ENCODE peak calls at places on chromosomes 16 and 17, in seven cellular contexts. Z, E, W, I, O, Y and X are unnamed samples.
A peak's percentile ranks its signal among the peaks of the same experiment; 100 is the strongest.

GRCh38 chr16:81415757-81416156 is 28.9 kb upstream of the CMIP start:
- DNase-seq in Z (no peak), E (no peak), W (no peak), I (no peak), O (no peak), Y (no peak), X (peak; percentile 8)

GRCh38 chr16:53629151-53629550 is 74.5 kb downstream of the RPGRIP1L start:
- DNase-seq in Z (no peak), E (no peak), W (no peak), I (no peak), O (no peak), Y (no peak), X (no peak)

GRCh38 chr17:74796211-74796610 is 20.1 kb upstream of the NAT9 start:
- DNase-seq in Z (no peak), E (no peak), W (no peak), I (no peak), O (no peak), Y (no peak), X (no peak)

GRCh38 chr17:40974366-40974765 is 7.6 kb upstream of the KRT39 start:
- DNase-seq in Z (no peak), E (no peak), W (no peak), I (no peak), O (no peak), Y (no peak), X (no peak)

GRCh38 chr17:52537368-52537767 is 378.9 kb upstream of the CA10 start:
- DNase-seq in Z (no peak), E (no peak), W (no peak), I (no peak), O (no peak), Y (no peak), X (no peak)

GRCh38 chr16:22262460-22262859 is 34.7 kb upstream of the POLR3E start:
- DNase-seq in Z (no peak), E (no peak), W (no peak), I (no peak), O (no peak), Y (no peak), X (no peak)

GRCh38 chr17:63446218-63446980 is at the start of gene CYB561:
- DNase-seq in Z (no peak), E (no peak), W (peak; percentile 87), I (peak; percentile 52), O (peak; percentile 73), Y (peak; percentile 89), X (peak; percentile 71)

GRCh38 chr17:2903193-2903974 is 107.1 kb downstream of the RAP1GAP2 start:
- DNase-seq in Z (no peak), E (no peak), W (peak; percentile 61), I (no peak), O (no peak), Y (no peak), X (no peak)

GRCh38 chr17:1992541-1992940 is 32.6 kb downstream of the RTN4RL1 start:
- DNase-seq in Z (no peak), E (no peak), W (peak; percentile 89), I (no peak), O (no peak), Y (no peak), X (no peak)

GRCh38 chr17:47649972-47650524 is 329 bp downstream of the KPNB1 start:
- DNase-seq in Z (no peak), E (no peak), W (peak; percentile 54), I (no peak), O (peak; percentile 33), Y (no peak), X (no peak)

DNA sequence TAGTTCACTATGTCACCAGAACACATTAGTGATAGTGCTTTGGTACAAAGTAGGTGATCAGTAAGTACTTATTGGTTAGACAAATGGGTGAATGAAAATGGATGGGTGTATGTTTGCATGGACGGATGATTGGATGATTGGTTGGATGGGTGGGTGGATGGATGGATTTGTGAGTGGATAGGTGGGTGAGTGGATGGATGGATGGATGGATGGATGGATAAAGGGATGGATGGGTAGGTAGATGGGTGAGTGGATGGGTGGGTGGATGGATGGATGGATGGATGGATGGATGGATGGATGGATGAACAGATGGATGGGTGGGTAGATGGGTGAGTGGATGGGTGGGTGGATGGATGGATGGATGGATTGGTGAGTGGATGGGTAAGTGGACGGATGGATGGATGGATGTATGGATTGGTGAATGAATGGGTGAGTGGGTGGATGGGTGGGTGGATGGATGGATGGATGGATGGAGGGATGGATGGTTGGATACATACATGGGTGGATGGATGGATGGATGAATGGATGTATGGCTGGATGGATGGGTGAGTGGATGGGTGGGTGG is 225.3 kb upstream of the GSE1 start:
- DNase-seq in Z (no peak), E (no peak), W (no peak), I (no peak), O (no peak), Y (no peak), X (no peak)
- TF ChIP-seq CTCF in Z (no peak), E (no peak), W (no peak), I (no peak), O (no peak), Y (no peak), X (no peak)

GRCh38 chr17:27631897-27632725 is 1.1 kb downstream of the LGALS9 start:
- DNase-seq in Z (no peak), E (no peak), W (no peak), I (no peak), O (no peak), Y (no peak), X (no peak)
- TF ChIP-seq CTCF in Z (no peak), E (no peak), W (no peak), I (no peak), O (no peak), Y (no peak), X (no peak)

GRCh38 chr17:18166894-18167293 is 16.7 kb upstream of the ALKBH5 start:
- DNase-seq in Z (no peak), E (peak; percentile 41), W (no peak), I (no peak), O (no peak), Y (no peak), X (no peak)
- TF ChIP-seq CTCF in Z (no peak), E (peak; percentile 63), W (no peak), I (no peak), O (no peak), Y (peak; percentile 29), X (no peak)

GRCh38 chr17:82244413-82245140 is 15.7 kb downstream of the SLC16A3 start:
- DNase-seq in Z (no peak), E (peak; percentile 29), W (no peak), I (peak; percentile 58), O (no peak), Y (no peak), X (no peak)
- TF ChIP-seq CTCF in Z (peak; percentile 65), E (peak; percentile 77), W (no peak), I (peak; percentile 36), O (peak; percentile 43), Y (peak; percentile 72), X (peak; percentile 18)

DNA sequence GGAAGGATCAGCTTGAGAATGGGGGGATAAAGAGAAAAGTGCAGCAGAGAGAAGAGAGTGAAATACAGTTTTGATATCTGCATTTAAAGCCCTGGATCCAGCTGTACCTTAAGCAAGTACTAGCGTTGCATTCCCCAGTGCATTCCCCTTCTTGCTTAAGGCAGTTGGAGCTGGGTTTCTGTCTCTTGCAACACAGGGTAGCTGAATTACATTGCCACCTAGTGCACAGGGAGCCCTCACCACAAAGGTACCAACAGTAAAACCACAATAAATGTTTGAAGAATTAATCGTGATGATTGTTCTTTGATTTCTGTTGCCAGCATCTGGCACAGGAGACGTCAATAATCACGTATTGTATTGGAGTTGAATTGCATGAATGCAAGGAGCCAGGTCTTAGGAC is 588.7 kb downstream of the RBFOX1 start:
- DNase-seq in Z (no peak), E (no peak), W (no peak), I (no peak), O (no peak), Y (no peak), X (no peak)
- TF ChIP-seq CTCF in Z (no peak), E (no peak), W (no peak), I (no peak), O (no peak), Y (no peak), X (no peak)

DNA sequence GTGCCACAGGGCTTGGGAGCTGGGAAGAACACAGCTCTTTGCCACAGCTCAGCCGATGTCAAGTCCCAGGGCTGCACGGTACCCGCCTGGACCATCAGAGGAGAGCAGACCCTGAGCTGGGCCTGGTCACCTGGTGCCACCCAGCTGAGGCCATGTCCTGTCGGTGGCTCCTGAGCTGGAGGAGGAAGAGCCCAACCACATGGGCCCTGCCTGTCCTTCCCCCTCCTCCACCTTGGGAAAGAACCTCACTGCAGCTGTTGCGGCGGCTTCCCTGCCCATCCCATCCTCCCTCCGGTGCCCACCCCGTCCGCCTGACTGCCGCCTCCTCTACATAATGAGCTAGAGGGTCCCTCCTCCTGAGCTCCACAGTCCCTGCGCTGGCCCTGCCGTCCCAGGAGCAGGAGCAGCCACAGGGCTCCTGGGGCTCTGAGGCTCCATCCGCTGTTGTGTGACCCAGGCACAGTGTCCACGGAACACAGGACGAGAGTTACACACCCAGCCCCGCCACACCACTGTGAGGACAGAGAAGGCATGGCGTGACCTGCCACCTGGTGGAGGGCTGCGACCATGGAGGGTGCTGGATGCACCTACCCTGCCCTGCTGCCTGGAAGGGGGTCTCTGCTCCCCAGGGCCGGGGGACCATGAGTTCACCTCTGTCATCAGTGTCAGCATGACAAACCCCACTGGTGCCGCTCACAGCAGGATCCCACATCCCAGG is 21.4 kb upstream of the CHMP6 start:
- DNase-seq in Z (no peak), E (peak; percentile 48), W (no peak), I (peak; percentile 17), O (no peak), Y (no peak), X (no peak)
- TF ChIP-seq CTCF in Z (peak; percentile 68), E (peak; percentile 70), W (no peak), I (peak; percentile 48), O (no peak), Y (peak; percentile 65), X (no peak)

DNA sequence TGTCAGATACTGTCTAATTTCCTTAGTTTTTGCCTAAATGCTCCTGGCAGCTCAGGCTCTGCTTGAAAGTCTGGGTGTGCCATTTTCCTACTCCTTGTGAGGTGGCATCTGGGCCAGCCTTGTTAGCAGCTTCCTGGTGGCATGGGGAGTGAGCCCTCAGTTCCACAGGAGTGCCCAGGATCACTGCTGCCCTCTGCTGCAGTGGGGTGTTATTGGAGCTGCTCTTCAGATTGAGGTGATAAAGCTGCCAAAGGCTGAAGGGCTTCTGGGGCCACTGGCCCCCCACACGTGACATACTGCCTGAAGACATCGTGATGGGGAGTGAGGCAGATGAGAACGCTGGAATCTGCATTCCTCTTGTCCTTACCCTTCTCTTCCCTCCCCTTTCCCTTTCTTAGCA is 27.4 kb downstream of the CEP95 start:
- DNase-seq in Z (no peak), E (peak; percentile 20), W (peak; percentile 32), I (no peak), O (no peak), Y (no peak), X (peak; percentile 11)
- TF ChIP-seq CTCF in Z (no peak), E (peak; percentile 48), W (no peak), I (no peak), O (no peak), Y (no peak), X (no peak)